ENCODE peak calls at places on chromosomes 3 and 15, in four cellular contexts. G is right lobe of liver; A is naive thymus-derived CD8-positive, alpha-beta T cell; I is T follicular helper cell. L is an unnamed sample.

GRCh38 chr15:33309602-33310276 is 1.0 kb upstream of the RYR3 start:
- DNase-seq in G (no peak), A (no peak), I (no peak), L (no peak)

GRCh38 chr3:187972454-187972853 is 181.5 kb upstream of the LPP start:
- DNase-seq in G (no peak), A (no peak), I (no peak), L (no peak)

GRCh38 chr3:158443632-158444031 is 127.4 kb upstream of the MLF1 start:
- DNase-seq in G (no peak), A (no peak), I (no peak), L (no peak)

GRCh38 chr3:37546876-37547275 is 314.8 kb upstream of the CTDSPL start:
- DNase-seq in G (no peak), A (no peak), I (no peak), L (peak)

GRCh38 chr15:94930441-94930840 is 699.1 kb downstream of the MCTP2 start:
- DNase-seq in G (no peak), A (no peak), I (no peak), L (no peak)

GRCh38 chr3:128983293-128984069 is 10.4 kb downstream of the CFAP92 start:
- DNase-seq in G (peak), A (no peak), I (no peak), L (no peak)

GRCh38 chr3:172305552-172305951 is 142.7 kb downstream of the GHSR start:
- DNase-seq in G (no peak), A (no peak), I (no peak), L (no peak)

GRCh38 chr3:171258316-171258715 is 201.9 kb downstream of the TNIK start:
- DNase-seq in G (no peak), A (no peak), I (no peak), L (no peak)

GRCh38 chr15:40256642-40257235 is 17.9 kb downstream of the PAK6 start:
- DNase-seq in G (no peak), A (no peak), I (no peak), L (no peak)

GRCh38 chr3:64399205-64399800 is 174.0 kb upstream of the PRICKLE2 start:
- DNase-seq in G (peak), A (no peak), I (no peak), L (peak)

GRCh38 chr3:52106951-52107611 is 47.1 kb downstream of the POC1A start:
- DNase-seq in G (no peak), A (no peak), I (no peak), L (no peak)

GRCh38 chr3:59248976-59249375 is 199.2 kb upstream of the CFAP20DC start:
- DNase-seq in G (no peak), A (no peak), I (no peak), L (no peak)